ENCODE peak calls at places on chromosomes 12 and 14, in six cellular contexts. One of them, this sample, is unnamed. For H3K4me1, the result is how much of the 10 kb centered on the place peaks cover.

GRCh38 chr12:27762757-27763156 is 17.3 kb upstream of the KLHL42 start:
- DNase-seq in trophoblast cell: no peak
- DNase-seq in neuronal stem cell: no peak
- DNase-seq in IMR-90: no peak
- DNase-seq in mesendoderm: no peak
- DNase-seq in H1: no peak
- DNase-seq in this sample: no peak

GRCh38 chr14:68245146-68246073 is 425.8 kb downstream of the RAD51B start:
- DNase-seq in trophoblast cell: no peak
- DNase-seq in IMR-90: peak
- DNase-seq in mesendoderm: no peak
- DNase-seq in H1: no peak
- DNase-seq in neuronal stem cell: no peak
- DNase-seq in this sample: peak

GRCh38 chr12:64385468-64385867 is 5.1 kb downstream of the C12orf56 start:
- DNase-seq in H1: no peak
- DNase-seq in mesendoderm: no peak
- DNase-seq in trophoblast cell: no peak
- DNase-seq in IMR-90: peak
- DNase-seq in neuronal stem cell: no peak
- DNase-seq in this sample: no peak

GRCh38 chr12:2944401-2945047 is 14.7 kb upstream of the TEAD4 start:
- DNase-seq in mesendoderm: peak
- DNase-seq in trophoblast cell: peak
- DNase-seq in IMR-90: peak
- DNase-seq in neuronal stem cell: peak
- DNase-seq in H1: peak
- DNase-seq in this sample: peak

GRCh38 chr14:94052662-94053061 is 26.5 kb downstream of the OTUB2 start:
- DNase-seq in IMR-90: no peak
- DNase-seq in neuronal stem cell: no peak
- DNase-seq in mesendoderm: no peak
- DNase-seq in trophoblast cell: no peak
- DNase-seq in H1: peak
- DNase-seq in this sample: no peak

GRCh38 chr12:9319044-9319841 is 111.0 kb upstream of the PZP start:
- DNase-seq in H1: no peak
- DNase-seq in mesendoderm: no peak
- DNase-seq in trophoblast cell: no peak
- DNase-seq in IMR-90: no peak
- DNase-seq in neuronal stem cell: no peak
- DNase-seq in this sample: no peak

GRCh38 chr14:89534896-89535615 is 118.0 kb upstream of the FOXN3 start:
- DNase-seq in trophoblast cell: no peak
- DNase-seq in mesendoderm: no peak
- DNase-seq in IMR-90: peak
- DNase-seq in neuronal stem cell: no peak
- DNase-seq in H1: no peak
- DNase-seq in this sample: no peak

GRCh38 chr12:68336754-68337343 is 4.7 kb upstream of the MDM1 start:
- DNase-seq in IMR-90: no peak
- DNase-seq in H1: no peak
- DNase-seq in neuronal stem cell: no peak
- DNase-seq in mesendoderm: no peak
- DNase-seq in trophoblast cell: no peak
- DNase-seq in this sample: no peak

GRCh38 chr12:44876554-44877275 is 600 bp upstream of the NELL2 start:
- DNase-seq in trophoblast cell: peak
- DNase-seq in neuronal stem cell: peak
- DNase-seq in H1: peak
- DNase-seq in IMR-90: no peak
- DNase-seq in mesendoderm: peak
- DNase-seq in this sample: peak

GRCh38 chr12:77746108-77746507 is 84.6 kb upstream of the NAV3 start:
- DNase-seq in mesendoderm: no peak
- DNase-seq in IMR-90: peak
- DNase-seq in H1: no peak
- DNase-seq in trophoblast cell: no peak
- DNase-seq in neuronal stem cell: no peak
- DNase-seq in this sample: peak

DNA sequence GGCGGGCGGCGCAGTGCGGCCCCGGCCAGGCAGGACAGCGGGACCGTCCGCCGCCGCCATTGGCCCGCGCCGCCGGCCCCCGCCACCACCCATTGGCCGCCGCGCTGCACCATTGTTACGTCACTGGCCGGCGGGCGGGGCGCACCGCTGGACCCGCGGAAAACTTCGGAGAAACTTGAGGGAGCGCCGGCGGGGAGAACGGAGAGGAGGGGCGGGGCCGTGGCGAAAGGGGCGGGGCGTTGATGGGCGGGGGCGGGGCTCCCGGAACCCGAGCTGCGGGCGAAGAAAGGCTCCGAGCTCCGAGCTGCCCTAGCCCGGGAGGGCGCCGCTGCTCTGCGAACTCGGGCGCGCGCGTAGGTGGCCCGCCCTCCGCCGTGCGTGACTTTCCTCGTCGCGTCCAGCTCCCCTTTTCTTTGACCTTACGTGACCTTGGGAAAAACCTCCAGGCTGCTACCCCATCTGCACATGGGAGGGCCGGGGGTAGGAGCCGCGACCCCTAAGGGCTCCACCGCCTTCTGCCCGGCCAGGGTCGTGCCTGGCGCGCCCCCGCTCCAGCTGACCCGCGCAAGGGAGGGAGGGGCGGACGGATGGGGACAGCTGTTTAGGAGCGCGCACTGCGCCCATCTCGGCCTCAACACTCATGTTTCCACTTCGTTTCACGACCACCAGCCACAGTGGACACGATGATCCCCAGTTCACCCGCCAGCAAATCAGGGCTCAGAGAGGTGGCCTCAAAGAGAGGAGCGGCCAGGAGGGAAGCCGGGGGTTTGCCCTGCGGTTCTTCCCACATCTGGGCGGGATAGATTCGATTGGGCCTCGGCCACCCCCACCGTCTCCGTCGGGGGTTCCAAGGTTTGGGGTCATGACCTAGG is at the start of gene ANKRD9:
- DNase-seq in IMR-90: peak
- DNase-seq in H1: peak
- DNase-seq in trophoblast cell: peak
- DNase-seq in mesendoderm: peak
- DNase-seq in neuronal stem cell: peak
- DNase-seq in this sample: peak
- H3K18ac ChIP-seq in IMR-90: peak
- H3K18ac ChIP-seq in H1: peak
- H3K18ac ChIP-seq in trophoblast cell: peak
- H3K18ac ChIP-seq in mesendoderm: peak
- H3K18ac ChIP-seq in neuronal stem cell: peak
- H3K18ac ChIP-seq in this sample: peak

GRCh38 chr12:57151741-57152407 is 4.5 kb upstream of the LRP1-AS start:
- DNase-seq in H1: no peak
- DNase-seq in trophoblast cell: no peak
- DNase-seq in IMR-90: peak
- DNase-seq in neuronal stem cell: no peak
- DNase-seq in mesendoderm: no peak
- DNase-seq in this sample: no peak

GRCh38 chr12:57154804-57155434 is 7.5 kb upstream of the LRP1-AS start:
- DNase-seq in neuronal stem cell: no peak
- DNase-seq in trophoblast cell: no peak
- DNase-seq in IMR-90: no peak
- DNase-seq in H1: no peak
- DNase-seq in mesendoderm: no peak
- DNase-seq in this sample: no peak

GRCh38 chr12:57154076-57154475 is 6.7 kb upstream of the LRP1-AS start:
- DNase-seq in mesendoderm: no peak
- DNase-seq in trophoblast cell: no peak
- DNase-seq in IMR-90: no peak
- DNase-seq in H1: no peak
- DNase-seq in neuronal stem cell: no peak
- DNase-seq in this sample: no peak

GRCh38 chr12:57152408-57153038 is 5.1 kb upstream of the LRP1-AS start:
- DNase-seq in H1: no peak
- DNase-seq in neuronal stem cell: no peak
- DNase-seq in IMR-90: peak
- DNase-seq in mesendoderm: no peak
- DNase-seq in trophoblast cell: peak
- DNase-seq in this sample: no peak

GRCh38 chr12:57153420-57153997 is 6.1 kb upstream of the LRP1-AS start:
- DNase-seq in trophoblast cell: no peak
- DNase-seq in neuronal stem cell: no peak
- DNase-seq in IMR-90: no peak
- DNase-seq in mesendoderm: no peak
- DNase-seq in H1: no peak
- DNase-seq in this sample: no peak
- H3K4me1 ChIP-seq in trophoblast cell: under half
- H3K4me1 ChIP-seq in neuronal stem cell: under half
- H3K4me1 ChIP-seq in IMR-90: under half
- H3K4me1 ChIP-seq in mesendoderm: under half
- H3K4me1 ChIP-seq in H1: under half
- H3K4me1 ChIP-seq in this sample: under half

GRCh38 chr14:103630364-103631108 is 1.5 kb downstream of the KLC1 start:
- DNase-seq in IMR-90: peak
- DNase-seq in H1: no peak
- DNase-seq in trophoblast cell: peak
- DNase-seq in neuronal stem cell: no peak
- DNase-seq in mesendoderm: no peak
- DNase-seq in this sample: peak
- H3K4me3 ChIP-seq in IMR-90: peak
- H3K4me3 ChIP-seq in H1: peak
- H3K4me3 ChIP-seq in trophoblast cell: no peak
- H3K4me3 ChIP-seq in neuronal stem cell: peak
- H3K4me3 ChIP-seq in mesendoderm: no peak
- H3K4me3 ChIP-seq in this sample: no peak

DNA sequence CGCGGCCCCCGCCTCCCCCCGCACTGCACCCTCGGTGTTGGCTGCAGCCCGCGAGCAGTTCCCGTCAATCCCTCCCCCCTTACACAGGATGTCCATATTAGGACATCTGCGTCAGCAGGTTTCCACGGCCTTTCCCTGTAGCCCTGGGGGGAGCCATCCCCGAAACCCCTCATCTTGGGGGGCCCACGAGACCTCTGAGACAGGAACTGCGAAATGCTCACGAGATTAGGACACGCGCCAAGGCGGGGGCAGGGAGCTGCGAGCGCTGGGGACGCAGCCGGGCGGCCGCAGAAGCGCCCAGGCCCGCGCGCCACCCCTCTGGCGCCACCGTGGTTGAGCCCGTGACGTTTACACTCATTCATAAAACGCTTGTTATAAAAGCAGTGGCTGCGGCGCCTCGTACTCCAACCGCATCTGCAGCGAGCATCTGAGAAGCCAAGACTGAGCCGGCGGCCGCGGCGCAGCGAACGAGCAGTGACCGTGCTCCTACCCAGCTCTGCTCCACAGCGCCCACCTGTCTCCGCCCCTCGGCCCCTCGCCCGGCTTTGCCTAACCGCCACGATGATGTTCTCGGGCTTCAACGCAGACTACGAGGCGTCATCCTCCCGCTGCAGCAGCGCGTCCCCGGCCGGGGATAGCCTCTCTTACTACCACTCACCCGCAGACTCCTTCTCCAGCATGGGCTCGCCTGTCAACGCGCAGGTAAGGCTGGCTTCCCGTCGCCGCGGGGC is at the start of gene FOS:
- DNase-seq in trophoblast cell: peak
- DNase-seq in H1: peak
- DNase-seq in mesendoderm: peak
- DNase-seq in IMR-90: peak
- DNase-seq in neuronal stem cell: peak
- DNase-seq in this sample: peak
- H3K18ac ChIP-seq in trophoblast cell: peak
- H3K18ac ChIP-seq in H1: peak
- H3K18ac ChIP-seq in mesendoderm: peak
- H3K18ac ChIP-seq in IMR-90: peak
- H3K18ac ChIP-seq in neuronal stem cell: peak
- H3K18ac ChIP-seq in this sample: peak

DNA sequence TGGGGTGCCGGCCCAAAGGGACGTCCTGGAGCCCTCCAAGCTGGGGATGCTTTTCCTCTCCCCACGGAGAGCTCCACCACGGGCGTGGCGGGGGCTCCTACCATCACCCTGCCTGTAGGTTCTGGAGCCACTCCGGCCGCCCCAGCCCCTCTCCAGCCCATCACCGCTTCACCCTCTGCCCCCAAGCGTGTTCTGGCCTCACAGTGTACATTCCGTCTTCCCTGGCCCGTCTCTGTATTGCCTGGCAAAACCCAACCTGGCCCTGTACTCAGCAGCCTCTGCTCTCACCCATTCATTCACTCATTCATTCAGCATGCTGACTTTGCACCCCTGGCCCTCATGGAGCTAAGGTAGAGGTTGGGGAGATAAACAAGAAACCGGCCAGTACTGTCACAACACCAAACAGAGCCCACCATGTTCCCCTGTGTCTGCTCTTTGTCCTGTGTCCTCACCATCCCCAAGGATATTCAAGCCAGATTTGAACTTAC is 20.3 kb downstream of the SLC25A29 start:
- DNase-seq in neuronal stem cell: no peak
- DNase-seq in trophoblast cell: no peak
- DNase-seq in IMR-90: no peak
- DNase-seq in H1: no peak
- DNase-seq in mesendoderm: no peak
- DNase-seq in this sample: no peak
- H3K4me1 ChIP-seq in neuronal stem cell: under half
- H3K4me1 ChIP-seq in trophoblast cell: under half
- H3K4me1 ChIP-seq in IMR-90: under half
- H3K4me1 ChIP-seq in H1: under half
- H3K4me1 ChIP-seq in mesendoderm: under half
- H3K4me1 ChIP-seq in this sample: under half

GRCh38 chr12:63150255-63151060 is 543 bp downstream of the AVPR1A start:
- DNase-seq in H1: peak
- DNase-seq in mesendoderm: peak
- DNase-seq in neuronal stem cell: peak
- DNase-seq in trophoblast cell: peak
- DNase-seq in IMR-90: no peak
- DNase-seq in this sample: peak
- H3K4me3 ChIP-seq in H1: peak
- H3K4me3 ChIP-seq in mesendoderm: peak
- H3K4me3 ChIP-seq in neuronal stem cell: peak
- H3K4me3 ChIP-seq in trophoblast cell: peak
- H3K4me3 ChIP-seq in IMR-90: no peak
- H3K4me3 ChIP-seq in this sample: peak

This sample was measured in mesenchymal stem cell.